ENCODE peak calls at places on chromosomes 3 and 15, in ten cellular contexts. Y is GDM1; G is RKO; O is activated naive CD4-positive, alpha-beta T cell treated with Interleukin-2 at 50 U/mL for 16 hours; I is B cell; M is WTC11; D is iris pigment epithelial cell; Q is effector memory CD8-positive, alpha-beta T cell; A is activated effector memory CD4-positive, alpha-beta T cell treated with anti-CD3 and anti-CD28 coated beads, Interleukin-2, amount 50 U/mL, for 16 hours; B is activated naive CD8-positive, alpha-beta T cell treated with anti-CD3 and anti-CD28 coated beads, Interleukin-2, amount 50 U/mL, for 16 hours. N is an unnamed sample.

GRCh38 chr3:14461748-14462324 is 59.4 kb downstream of the SLC6A6 start:
- DNase-seq in Y (peak), G (peak), O (peak), I (peak), M (peak), D (peak), Q (peak), A (peak), B (no peak), N (peak)

GRCh38 chr3:10669490-10670048 is 146.5 kb upstream of the SLC6A11 start:
- DNase-seq in Y (no peak), G (no peak), O (no peak), I (no peak), M (no peak), D (no peak), Q (no peak), A (no peak), B (no peak), N (no peak)

GRCh38 chr15:90855139-90855538 is 13.2 kb upstream of the FURIN start:
- DNase-seq in Y (no peak), G (no peak), O (no peak), I (no peak), M (no peak), D (no peak), Q (no peak), A (no peak), B (no peak), N (no peak)

GRCh38 chr15:57685719-57686118 is 20.8 kb upstream of the POLR2M start:
- DNase-seq in Y (no peak), G (no peak), O (no peak), I (no peak), M (no peak), D (peak), Q (no peak), A (no peak), B (no peak), N (no peak)

GRCh38 chr3:73203633-73204032 is 142.2 kb downstream of the EBLN2 start:
- DNase-seq in Y (no peak), G (no peak), O (no peak), I (no peak), M (no peak), D (no peak), Q (no peak), A (no peak), B (no peak), N (no peak)

GRCh38 chr3:163785693-163786092 is 1292.6 kb downstream of the SI start:
- DNase-seq in Y (no peak), G (peak), O (no peak), I (no peak), M (peak), D (no peak), Q (no peak), A (no peak), B (no peak), N (peak)

GRCh38 chr15:67105065-67105951 is 39.9 kb downstream of the SMAD3 start:
- DNase-seq in Y (no peak), G (peak), O (no peak), I (no peak), M (no peak), D (peak), Q (no peak), A (no peak), B (no peak), N (no peak)

GRCh38 chr3:12719984-12720656 is 38.9 kb downstream of the TMEM40 start:
- DNase-seq in Y (peak), G (peak), O (peak), I (peak), M (peak), D (peak), Q (peak), A (peak), B (peak), N (peak)

GRCh38 chr3:178562143-178562868 is 26.1 kb downstream of the KCNMB2 start:
- DNase-seq in Y (no peak), G (no peak), O (no peak), I (no peak), M (no peak), D (peak), Q (no peak), A (no peak), B (no peak), N (no peak)

GRCh38 chr15:50543556-50543955 is 2.9 kb downstream of the USP50 start:
- DNase-seq in Y (no peak), G (no peak), O (no peak), I (no peak), M (no peak), D (peak), Q (no peak), A (no peak), B (no peak), N (no peak)

GRCh38 chr3:182450942-182451607 is 342.2 kb upstream of the ATP11B start:
- DNase-seq in Y (no peak), G (no peak), O (no peak), I (no peak), M (no peak), D (no peak), Q (no peak), A (no peak), B (no peak), N (peak)

GRCh38 chr3:135084404-135084803 is 289.3 kb downstream of the EPHB1 start:
- DNase-seq in Y (no peak), G (no peak), O (no peak), I (no peak), M (no peak), D (no peak), Q (no peak), A (no peak), B (no peak), N (no peak)